ENCODE peak calls at places on chromosomes 5 and 9, in five cellular contexts. N is GM23248; T is naive thymus-derived CD4-positive, alpha-beta T cell; W is pancreas; Z is hepatocyte. J is an unnamed sample.

GRCh38 chr5:5632678-5633077 is 210.2 kb downstream of the ICE1 start:
- DNase-seq in N (no peak), T (no peak), W (no peak), Z (no peak), J (no peak)

GRCh38 chr5:164256351-164256750 is 750.9 kb downstream of the MAT2B start:
- DNase-seq in N (peak; percentile 0), Z (no peak), W (no peak), T (no peak), J (no peak)

GRCh38 chr9:92983984-92984589 is 36.8 kb downstream of the FGD3 start:
- DNase-seq in N (no peak), T (no peak), W (no peak), Z (no peak), J (no peak)

GRCh38 chr5:10854526-10855277 is 93.7 kb upstream of the DAP start:
- DNase-seq in Z (no peak), T (no peak), W (no peak), N (peak; percentile 64), J (no peak)

GRCh38 chr5:9149988-9150387 is 395.9 kb downstream of the SEMA5A start:
- DNase-seq in Z (no peak), N (peak; percentile 72), T (no peak), W (no peak), J (no peak)

GRCh38 chr5:2303391-2304100 is 420.8 kb upstream of the IRX4 start:
- DNase-seq in W (no peak), T (no peak), N (no peak), Z (no peak), J (no peak)

GRCh38 chr9:107235765-107236442 is 47.2 kb upstream of the RAD23B start:
- DNase-seq in N (no peak), W (no peak), Z (no peak), T (no peak), J (no peak)

GRCh38 chr5:149320791-149321330 is 24.4 kb upstream of the GRPEL2 start:
- DNase-seq in N (peak; percentile 85), T (no peak), Z (peak; percentile 95), W (peak; percentile 90), J (no peak)

GRCh38 chr9:78121488-78121887 is 89.9 kb upstream of the GNAQ start:
- DNase-seq in W (peak; percentile 36), T (peak; percentile 37), Z (peak; percentile 66), N (peak; percentile 63), J (peak; percentile 26)

GRCh38 chr9:22457448-22457847 is 10.8 kb downstream of the DMRTA1 start:
- DNase-seq in W (no peak), Z (no peak), T (no peak), N (no peak), J (no peak)

GRCh38 chr5:107744418-107745330 is 73.9 kb upstream of the EFNA5 start:
- DNase-seq in Z (no peak), N (no peak), T (no peak), W (no peak), J (no peak)

GRCh38 chr9:91768507-91768906 is 181.5 kb downstream of the ROR2 start:
- DNase-seq in W (no peak), T (no peak), N (no peak), Z (no peak), J (no peak)

GRCh38 chr9:91768977-91769916 is 180.8 kb downstream of the ROR2 start:
- DNase-seq in Z (no peak), N (no peak), T (no peak), W (no peak), J (no peak)

GRCh38 chr9:91771027-91771426 is 179.0 kb downstream of the ROR2 start:
- DNase-seq in W (no peak), T (no peak), N (peak; percentile 97), Z (peak; percentile 72), J (no peak)

GRCh38 chr9:91771864-91772263 is 178.2 kb downstream of the ROR2 start:
- DNase-seq in Z (no peak), N (peak; percentile 78), T (no peak), W (no peak), J (no peak)

DNA sequence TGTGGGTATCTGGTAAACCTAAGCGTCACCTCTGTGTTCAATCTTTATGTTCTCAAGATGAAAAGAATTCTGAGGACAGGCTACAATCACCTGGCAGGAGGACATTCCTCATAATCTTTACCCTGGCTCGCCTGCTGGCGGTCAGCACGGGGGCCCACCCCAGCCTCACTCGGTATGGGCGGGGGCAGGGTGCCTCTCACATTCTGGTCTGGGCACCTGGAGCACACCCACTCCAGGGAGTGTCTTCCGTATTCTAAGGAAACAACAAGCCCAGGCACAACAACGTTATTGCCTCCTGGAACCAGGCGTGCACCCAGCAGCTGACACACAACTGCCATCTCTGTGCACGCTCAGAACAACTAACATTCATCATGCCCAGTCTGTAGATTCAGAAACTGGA is 179.8 kb downstream of the ROR2 start:
- DNase-seq in Z (no peak), W (no peak), N (no peak), T (no peak), J (no peak)
- H3K9me3 ChIP-seq in Z (no peaks in the 10 kb centered on the region), W (no peaks in the 10 kb centered on the region), N (no peaks in the 10 kb centered on the region), T (no peaks in the 10 kb centered on the region), J (no peaks in the 10 kb centered on the region)

DNA sequence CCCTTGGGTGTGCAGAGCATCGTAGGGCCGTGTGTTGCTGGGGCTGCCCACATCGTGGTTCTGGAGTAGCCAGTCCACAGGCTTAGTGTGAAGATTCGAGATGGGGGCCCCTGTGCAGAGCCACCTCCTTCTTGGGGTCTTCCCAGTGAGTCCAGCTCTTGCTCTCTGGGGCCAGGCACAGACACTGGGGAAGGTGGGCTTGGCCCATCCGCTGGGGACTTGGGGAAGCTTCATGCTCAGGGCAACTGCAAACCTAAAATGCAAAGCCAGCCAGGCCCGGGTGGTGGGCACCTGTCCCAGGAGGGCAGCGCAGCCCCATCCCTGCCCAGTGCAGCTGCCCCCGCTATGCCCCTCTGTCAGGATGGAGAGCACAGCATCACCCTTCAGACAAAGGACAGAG is 46.4 kb upstream of the LRRC14B start:
- DNase-seq in W (no peak), Z (no peak), N (no peak), T (no peak), J (no peak)
- H3K9me3 ChIP-seq in W (no peaks in the 10 kb centered on the region), Z (no peaks in the 10 kb centered on the region), N (no peaks in the 10 kb centered on the region), T (peaks cover 6% of the 10 kb centered on the region), J (peaks cover 5% of the 10 kb centered on the region)

DNA sequence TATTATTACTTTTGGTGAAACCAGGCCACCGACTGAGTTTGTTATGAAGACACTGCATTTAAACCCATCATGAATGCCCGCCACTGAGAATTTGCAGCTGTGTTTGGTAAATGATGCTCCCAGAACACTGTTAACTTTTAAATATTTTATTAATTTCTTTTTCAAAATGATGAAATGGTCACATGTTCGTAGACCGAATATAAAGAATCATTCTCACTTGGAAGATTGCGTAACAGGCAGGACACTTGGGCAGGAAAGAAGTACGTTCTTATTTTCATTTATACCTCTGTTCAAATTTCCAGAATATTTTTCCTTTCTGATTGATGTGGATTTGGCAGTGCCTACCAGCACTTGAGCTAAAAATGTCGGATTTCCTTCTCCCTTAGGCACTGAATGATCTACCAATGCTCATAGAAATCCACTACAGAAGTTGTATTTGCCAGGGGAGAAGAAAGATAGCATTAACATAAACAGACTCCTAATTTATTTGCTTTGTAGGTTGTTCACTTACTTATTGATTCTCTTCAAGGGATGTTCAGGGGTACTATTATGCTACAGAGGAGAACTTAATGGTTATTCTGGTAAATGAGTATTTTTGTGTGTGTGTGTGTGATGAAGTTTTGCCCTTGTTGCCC is 13.8 kb downstream of the CYFIP2 start:
- DNase-seq in Z (no peak), W (no peak), T (no peak), N (peak; percentile 6), J (no peak)
- H3K9me3 ChIP-seq in Z (no peaks in the 10 kb centered on the region), W (no peaks in the 10 kb centered on the region), T (no peaks in the 10 kb centered on the region), N (no peaks in the 10 kb centered on the region), J (no peaks in the 10 kb centered on the region)

GRCh38 chr5:34986965-34987364 is 57.6 kb downstream of the DNAJC21 start:
- DNase-seq in T (no peak), W (no peak), N (no peak), Z (no peak), J (no peak)

GRCh38 chr5:34978681-34979080 is 49.3 kb downstream of the DNAJC21 start:
- DNase-seq in N (no peak), W (no peak), T (no peak), Z (no peak), J (no peak)

GRCh38 chr5:34977934-34978616 is 48.7 kb downstream of the DNAJC21 start:
- DNase-seq in Z (no peak), W (no peak), N (no peak), T (no peak), J (no peak)

DNA sequence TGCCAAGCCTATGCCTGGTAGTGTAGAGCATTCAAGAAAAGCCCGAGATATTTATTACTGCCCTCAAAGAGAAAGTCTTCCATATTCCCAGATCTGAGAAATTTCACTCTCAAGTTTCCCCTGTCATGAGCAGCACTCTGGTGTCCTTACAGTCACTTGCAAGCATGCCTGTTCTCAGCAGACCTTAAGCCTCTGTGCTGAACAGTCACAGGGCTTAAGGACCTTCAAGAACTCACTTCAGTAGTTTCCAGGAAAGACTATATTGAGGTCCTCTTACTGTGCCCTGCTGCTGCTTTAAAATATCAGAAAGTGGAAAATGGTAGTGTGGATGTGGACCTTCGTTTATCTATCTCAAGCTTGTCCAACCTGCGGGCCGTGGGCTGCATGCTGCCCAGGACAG is 53.5 kb downstream of the DNAJC21 start:
- DNase-seq in N (no peak), Z (no peak), W (no peak), T (no peak), J (no peak)
- H3K9me3 ChIP-seq in N (peaks cover 6% of the 10 kb centered on the region), Z (peaks cover 5% of the 10 kb centered on the region), W (no peaks in the 10 kb centered on the region), T (no peaks in the 10 kb centered on the region), J (no peaks in the 10 kb centered on the region)

GRCh38 chr5:33105521-33105941 is 335.2 kb upstream of the TARS1 start:
- DNase-seq in Z (no peak), T (no peak), N (peak; percentile 90), W (no peak), J (no peak)
- H3K9me3 ChIP-seq in Z (no peaks in the 10 kb centered on the region), T (no peaks in the 10 kb centered on the region), N (no peaks in the 10 kb centered on the region), W (no peaks in the 10 kb centered on the region), J (no peaks in the 10 kb centered on the region)

GRCh38 chr5:34545164-34545563 is 111.0 kb upstream of the RAI14 start:
- DNase-seq in T (no peak), N (no peak), W (no peak), Z (no peak), J (no peak)
- H3K9me3 ChIP-seq in T (no peaks in the 10 kb centered on the region), N (no peaks in the 10 kb centered on the region), W (no peaks in the 10 kb centered on the region), Z (no peaks in the 10 kb centered on the region), J (no peaks in the 10 kb centered on the region)

GRCh38 chr5:39102684-39103155 is 28.5 kb upstream of the RICTOR start:
- DNase-seq in N (peak; percentile 13), T (no peak), W (no peak), Z (no peak), J (no peak)

GRCh38 chr5:39100301-39100850 is 26.2 kb upstream of the RICTOR start:
- DNase-seq in N (no peak), T (no peak), Z (no peak), W (no peak), J (no peak)

GRCh38 chr5:39104221-39104620 is 30.0 kb upstream of the RICTOR start:
- DNase-seq in T (no peak), Z (no peak), W (no peak), N (no peak), J (no peak)

GRCh38 chr5:39099831-39100230 is 25.6 kb upstream of the RICTOR start:
- DNase-seq in W (no peak), T (no peak), N (no peak), Z (no peak), J (no peak)

DNA sequence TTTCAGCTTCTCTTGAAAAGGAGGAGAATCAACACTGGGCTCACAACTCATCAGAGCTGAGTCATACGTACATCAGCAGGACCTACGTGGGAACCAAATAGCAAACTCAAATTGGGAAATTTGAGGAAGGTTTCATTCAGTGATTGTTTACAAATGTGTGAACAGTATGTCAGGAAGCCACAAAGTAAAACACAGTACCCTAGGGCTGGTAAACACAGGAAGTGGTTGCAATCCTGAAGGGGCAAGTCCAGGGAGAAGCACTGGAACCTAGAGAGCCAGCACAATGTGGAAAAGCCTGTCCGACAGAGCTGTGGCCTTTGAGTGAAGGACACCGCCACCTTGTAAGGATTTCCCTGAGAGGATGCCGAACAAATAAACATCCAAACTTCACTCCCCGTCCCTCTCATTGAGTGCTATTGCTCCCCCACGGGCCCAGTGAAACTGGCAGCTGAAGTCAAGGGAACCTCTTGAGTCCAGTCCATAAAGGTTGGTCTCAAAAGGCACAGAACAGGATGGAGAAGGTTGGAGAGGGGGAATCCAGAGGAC is 26.7 kb upstream of the RICTOR start:
- DNase-seq in W (no peak), Z (no peak), T (peak; percentile 22), N (peak; percentile 96), J (no peak)
- H3K9me3 ChIP-seq in W (no peaks in the 10 kb centered on the region), Z (no peaks in the 10 kb centered on the region), T (no peaks in the 10 kb centered on the region), N (no peaks in the 10 kb centered on the region), J (no peaks in the 10 kb centered on the region)

J was measured in T-helper 17 cell.